ENCODE peak calls at places on chromosomes 6 and 20, in six cellular contexts. O, N, T, E, J and X are unnamed samples.

GRCh38 chr20:3652646-3653596 is 10.3 kb downstream of the GFRA4 start:
- DNase-seq in E (no peak), T (no peak), J (no peak), N (no peak), O (no peak), X (no peak)

GRCh38 chr6:91697010-91697694 is 1110.3 kb upstream of the MAP3K7 start:
- DNase-seq in N (no peak), E (no peak), J (no peak), T (no peak), O (no peak), X (no peak)

GRCh38 chr20:44200371-44200770 is 10.2 kb downstream of the OSER1 start:
- DNase-seq in E (no peak), T (no peak), N (no peak), O (no peak), J (no peak), X (no peak)

GRCh38 chr6:167893416-167893815 is 66.7 kb downstream of the AFDN start:
- DNase-seq in E (no peak), J (peak), O (no peak), T (no peak), N (no peak), X (no peak)

GRCh38 chr20:61847986-61848385 is 217.7 kb downstream of the TAF4 start:
- DNase-seq in O (no peak), N (no peak), J (no peak), T (no peak), E (no peak), X (no peak)

GRCh38 chr20:14879020-14879697 is 541.7 kb upstream of the FLRT3 start:
- DNase-seq in O (no peak), N (peak), J (peak), T (no peak), E (no peak), X (no peak)

GRCh38 chr6:146984251-146984924 is 219.8 kb upstream of the STXBP5 start:
- DNase-seq in N (no peak), E (no peak), O (no peak), J (peak), T (no peak), X (no peak)

GRCh38 chr6:81753709-81754678 is 1.5 kb upstream of the TENT5A start:
- DNase-seq in O (peak), E (peak), N (peak), T (peak), J (peak), X (peak)

GRCh38 chr6:115896538-115897129 is 164.1 kb downstream of the FRK start:
- DNase-seq in J (peak), N (peak), O (peak), E (no peak), T (no peak), X (peak)

GRCh38 chr20:10434832-10435812 is at the start of gene SLX4IP:
- DNase-seq in O (peak), T (peak), N (peak), J (peak), E (peak), X (peak)

GRCh38 chr6:52594216-52594615 is 17.4 kb upstream of the TRAM2 start:
- DNase-seq in O (no peak), T (no peak), N (no peak), E (no peak), J (no peak), X (no peak)

GRCh38 chr6:68777956-68778355 is 142.9 kb downstream of the ADGRB3 start:
- DNase-seq in T (no peak), E (no peak), O (peak), J (peak), N (no peak), X (no peak)

GRCh38 chr20:14193443-14193842 is 144.0 kb downstream of the FLRT3 start:
- DNase-seq in E (no peak), J (no peak), T (no peak), O (no peak), N (no peak), X (no peak)

GRCh38 chr6:100230115-100230975 is 234.4 kb downstream of the SIM1 start:
- DNase-seq in E (no peak), T (no peak), O (no peak), J (peak), N (no peak), X (no peak)

GRCh38 chr6:37622639-37623038 is 75.0 kb downstream of the MDGA1 start:
- DNase-seq in E (no peak), T (no peak), J (no peak), N (peak), O (no peak), X (no peak)

GRCh38 chr20:61135966-61136365 is 116.1 kb upstream of the CDH4 start:
- DNase-seq in O (no peak), N (no peak), J (no peak), E (no peak), T (no peak), X (no peak)

GRCh38 chr6:126914172-126914571 is 204.3 kb upstream of the RSPO3 start:
- DNase-seq in T (no peak), O (no peak), J (no peak), N (no peak), E (no peak), X (no peak)

GRCh38 chr20:43536817-43537440 is 21.9 kb upstream of the SGK2 start:
- DNase-seq in E (no peak), N (no peak), O (no peak), J (peak), T (no peak), X (no peak)

GRCh38 chr20:48164034-48164433 is 378.8 kb upstream of the SULF2 start:
- DNase-seq in N (no peak), E (no peak), O (no peak), J (no peak), T (no peak), X (no peak)

GRCh38 chr20:52033313-52033712 is 158.3 kb downstream of the ZFP64 start:
- DNase-seq in N (no peak), O (no peak), T (no peak), E (no peak), J (no peak), X (no peak)

GRCh38 chr6:69601132-69601531 is 195.7 kb downstream of the LMBRD1 start:
- DNase-seq in T (no peak), N (no peak), E (no peak), J (no peak), O (peak), X (no peak)

GRCh38 chr6:148414836-148415235 is 72.2 kb downstream of the SASH1 start:
- DNase-seq in N (no peak), T (no peak), E (no peak), J (peak), O (no peak), X (no peak)

GRCh38 chr20:58308680-58309527 is 611 bp upstream of the RAB22A start:
- DNase-seq in N (peak), O (peak), T (peak), J (peak), E (peak), X (peak)

GRCh38 chr6:3023663-3024483 is 24.2 kb downstream of the NQO2 start:
- DNase-seq in O (peak), N (peak), J (peak), E (peak), T (peak), X (peak)
- H3K4me3 ChIP-seq in O (peak), N (peak), J (peak), E (peak), T (peak), X (peak)

GRCh38 chr6:11934638-11935037 is 77.5 kb upstream of the HIVEP1 start:
- DNase-seq in T (no peak), E (no peak), N (no peak), J (no peak), O (no peak), X (no peak)

GRCh38 chr6:11943060-11943459 is 69.1 kb upstream of the HIVEP1 start:
- DNase-seq in N (no peak), E (no peak), J (no peak), T (no peak), O (no peak), X (no peak)

GRCh38 chr6:11944111-11944510 is 68.0 kb upstream of the HIVEP1 start:
- DNase-seq in O (no peak), J (no peak), N (no peak), E (no peak), T (no peak), X (no peak)

GRCh38 chr6:11942185-11942864 is 69.8 kb upstream of the HIVEP1 start:
- DNase-seq in N (no peak), T (no peak), E (no peak), O (no peak), J (no peak), X (no peak)

GRCh38 chr6:11938285-11938890 is 73.7 kb upstream of the HIVEP1 start:
- DNase-seq in J (no peak), T (no peak), N (no peak), O (no peak), E (no peak), X (peak)
- H3K4me3 ChIP-seq in J (no peak), T (no peak), N (no peak), O (no peak), E (no peak), X (no peak)

GRCh38 chr6:144361027-144361426 is 75.9 kb downstream of the UTRN start:
- DNase-seq in E (no peak), O (no peak), J (no peak), N (no peak), T (no peak), X (no peak)

GRCh38 chr6:144365176-144365710 is 80.1 kb downstream of the UTRN start:
- DNase-seq in T (no peak), J (peak), N (no peak), E (no peak), O (no peak), X (no peak)

GRCh38 chr6:144364727-144365126 is 79.6 kb downstream of the UTRN start:
- DNase-seq in T (no peak), O (no peak), J (no peak), N (no peak), E (no peak), X (no peak)

GRCh38 chr6:144362042-144363018 is 77.2 kb downstream of the UTRN start:
- DNase-seq in J (peak), E (no peak), T (no peak), O (no peak), N (peak), X (no peak)

DNA sequence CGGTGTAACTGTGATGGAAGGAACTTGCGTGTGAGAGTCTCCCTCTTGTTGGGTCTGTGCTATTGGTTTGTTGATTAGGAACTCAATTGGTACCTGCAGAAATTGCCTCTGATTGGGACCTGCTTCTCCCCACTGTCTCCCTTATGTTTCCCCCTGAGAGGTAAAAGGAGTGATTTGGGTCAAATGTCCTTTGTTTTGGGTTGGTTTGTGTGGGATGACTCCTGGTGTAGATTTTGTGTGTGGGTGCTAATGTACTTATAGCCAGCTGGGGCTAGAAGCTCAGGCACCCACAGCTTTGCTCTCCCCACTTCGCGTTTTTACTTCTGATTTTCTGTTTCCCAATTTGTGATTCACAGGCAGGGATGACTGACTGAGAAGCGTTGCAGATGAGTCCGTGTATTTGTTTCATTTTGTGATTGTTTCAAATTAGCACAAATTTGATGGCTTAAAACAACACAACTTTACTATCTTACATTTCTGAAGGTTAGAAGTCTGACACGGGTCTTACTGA is 79.1 kb downstream of the UTRN start:
- DNase-seq in O (no peak), T (no peak), J (no peak), E (no peak), N (no peak), X (no peak)
- H3K4me3 ChIP-seq in O (no peak), T (no peak), J (no peak), E (no peak), N (no peak), X (no peak)

GRCh38 chr6:134543128-134543527 is 225.2 kb upstream of the SGK1 start:
- DNase-seq in O (no peak), N (no peak), E (no peak), J (no peak), T (no peak), X (no peak)
- H3K4me3 ChIP-seq in O (no peak), N (no peak), E (no peak), J (no peak), T (no peak), X (no peak)

GRCh38 chr6:34020278-34020677 is 125.6 kb downstream of the GRM4 start:
- DNase-seq in J (no peak), E (no peak), O (no peak), N (no peak), T (no peak), X (no peak)

GRCh38 chr6:34021001-34021838 is 124.7 kb downstream of the GRM4 start:
- DNase-seq in J (no peak), N (no peak), T (no peak), O (no peak), E (no peak), X (no peak)

GRCh38 chr6:34022250-34022872 is 123.5 kb downstream of the GRM4 start:
- DNase-seq in J (no peak), O (no peak), T (no peak), N (no peak), E (no peak), X (no peak)

GRCh38 chr6:34022873-34023255 is 123.0 kb downstream of the GRM4 start:
- DNase-seq in O (no peak), N (no peak), J (no peak), E (no peak), T (no peak), X (no peak)

DNA sequence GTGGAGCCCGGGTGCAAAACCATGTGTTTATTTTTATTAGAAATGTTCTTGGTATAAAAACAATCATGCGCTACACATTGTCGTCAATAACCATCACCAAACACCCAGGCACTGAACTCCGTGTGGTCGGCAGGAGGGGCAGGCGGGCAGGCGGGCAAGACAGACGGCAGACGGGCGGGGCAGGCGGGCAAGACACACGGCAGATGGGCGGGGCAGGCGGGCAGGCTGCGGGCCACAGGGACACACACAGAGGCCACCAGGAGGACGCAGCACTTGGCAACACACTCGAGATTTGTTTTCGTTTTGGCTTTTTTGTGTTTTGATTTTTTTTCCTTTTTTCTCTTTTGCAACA is 124.1 kb downstream of the GRM4 start:
- DNase-seq in O (no peak), N (no peak), J (no peak), E (no peak), T (no peak), X (no peak)
- H3K4me3 ChIP-seq in O (no peak), N (no peak), J (no peak), E (no peak), T (no peak), X (no peak)